ENCODE peak calls at places on chromosome 22, in five cellular contexts. J is fibroblast of lung, M is GM12878, Y is cardiac muscle cell, N is transverse colon. L is an unnamed sample.

GRCh38 chr22:24370426-24370825 is 57.0 kb upstream of the ADORA2A start:
- DNase-seq in M (no peak), N (no peak), J (peak; percentile 11), Y (no peak), L (no peak)

GRCh38 chr22:17672417-17672991 is 33.9 kb downstream of the BCL2L13 start:
- DNase-seq in J (peak; percentile 42), M (no peak), Y (no peak), N (no peak), L (no peak)

GRCh38 chr22:45262931-45263789 is 21.6 kb upstream of the UPK3A start:
- DNase-seq in N (peak; percentile 52), J (no peak), Y (no peak), M (peak; percentile 71), L (no peak)

GRCh38 chr22:25956801-25957200 is 212.5 kb upstream of the SEZ6L start:
- DNase-seq in M (no peak), Y (no peak), N (no peak), J (no peak), L (no peak)

GRCh38 chr22:23042179-23042578 is 28.1 kb upstream of the GNAZ start:
- DNase-seq in Y (no peak), N (no peak), J (no peak), M (no peak), L (no peak)

GRCh38 chr22:30453731-30454510 is 17.9 kb downstream of the SEC14L3 start:
- DNase-seq in J (peak; percentile 29), N (no peak), M (no peak), Y (peak; percentile 51), L (no peak)

GRCh38 chr22:43198936-43199335 is 12.0 kb upstream of the TTLL12 start:
- DNase-seq in Y (no peak), J (no peak), M (no peak), N (no peak), L (no peak)

GRCh38 chr22:37674951-37675929 is at the start of gene LGALS1:
- DNase-seq in J (peak; percentile 99), M (no peak), N (peak; percentile 95), Y (peak; percentile 98), L (peak; percentile 98)

GRCh38 chr22:41405588-41405987 is 23.8 kb downstream of the TEF start:
- DNase-seq in M (no peak), J (no peak), N (no peak), Y (no peak), L (no peak)

GRCh38 chr22:43901976-43902643 is 10.3 kb upstream of the PNPLA5 start:
- DNase-seq in M (no peak), J (peak; percentile 90), N (no peak), Y (no peak), L (peak; percentile 67)

GRCh38 chr22:40396882-40397281 is 26.5 kb downstream of the SGSM3 start:
- DNase-seq in N (peak; percentile 85), M (no peak), J (peak; percentile 80), Y (peak; percentile 89), L (peak; percentile 59)

GRCh38 chr22:22940961-22941605 is 53.5 kb downstream of the IGLL5 start:
- DNase-seq in Y (no peak), J (no peak), N (peak; percentile 6), M (no peak), L (no peak)

GRCh38 chr22:44519895-44520294 is 21.9 kb upstream of the RTL6 start:
- DNase-seq in M (no peak), N (no peak), Y (no peak), J (no peak), L (no peak)

GRCh38 chr22:19942071-19942885 is 660 bp upstream of the TXNRD2 start:
- DNase-seq in J (peak; percentile 75), M (no peak), Y (peak; percentile 80), N (no peak), L (no peak)

GRCh38 chr22:23903328-23903971 is 9.3 kb downstream of the MIF start:
- DNase-seq in M (no peak), J (no peak), N (no peak), Y (no peak), L (no peak)

GRCh38 chr22:45413368-45414211 is at the start of the genes RIBC2 and SMC1B:
- DNase-seq in M (peak; percentile 12), N (peak; percentile 80), Y (peak; percentile 87), J (peak; percentile 75), L (no peak)

GRCh38 chr22:16601437-16602223 is 9.0 kb upstream of the CCT8L2 start:
- DNase-seq in M (no peak), N (no peak), Y (no peak), J (no peak), L (no peak)

GRCh38 chr22:25060522-25061071 is 108.1 kb downstream of the KIAA1671 start:
- DNase-seq in J (no peak), N (no peak), M (no peak), Y (no peak), L (no peak)

GRCh38 chr22:40766956-40767355 is 52.2 kb downstream of the SLC25A17 start:
- DNase-seq in M (no peak), N (no peak), Y (no peak), J (no peak), L (no peak)

GRCh38 chr22:37745548-37746365 is 48.9 kb downstream of the TRIOBP start:
- DNase-seq in J (peak; percentile 84), N (peak; percentile 95), Y (peak; percentile 90), M (peak; percentile 37), L (peak; percentile 56)

GRCh38 chr22:42648368-42649260 is 578 bp downstream of the CYB5R3 start:
- DNase-seq in J (peak; percentile 38), M (no peak), N (peak; percentile 89), Y (peak; percentile 45), L (no peak)

GRCh38 chr22:17199131-17199731 is 20.0 kb downstream of the ADA2 start:
- DNase-seq in N (no peak), J (peak; percentile 50), Y (peak; percentile 84), M (no peak), L (no peak)

GRCh38 chr22:50700387-50701075 is 27.9 kb downstream of the SHANK3 start:
- DNase-seq in J (no peak), M (no peak), N (no peak), Y (no peak), L (no peak)

GRCh38 chr22:47259049-47259448 is 496.6 kb downstream of the TBC1D22A start:
- DNase-seq in Y (no peak), N (no peak), J (no peak), M (no peak), L (no peak)

GRCh38 chr22:47260551-47260950 is 498.1 kb downstream of the TBC1D22A start:
- DNase-seq in J (no peak), Y (no peak), M (no peak), N (no peak), L (no peak)

GRCh38 chr22:47251911-47252310 is 489.5 kb downstream of the TBC1D22A start:
- DNase-seq in Y (no peak), J (no peak), N (no peak), M (no peak), L (no peak)

GRCh38 chr22:47259990-47260389 is 497.5 kb downstream of the TBC1D22A start:
- DNase-seq in N (no peak), M (no peak), J (peak; percentile 9), Y (no peak), L (no peak)

GRCh38 chr22:47257566-47257965 is 495.1 kb downstream of the TBC1D22A start:
- DNase-seq in N (no peak), Y (no peak), M (no peak), J (no peak), L (no peak)
- H3K9me3 ChIP-seq in N (no peaks in the 10 kb centered on the region), Y (peaks cover 3% of the 10 kb centered on the region), M (no peaks in the 10 kb centered on the region), J (peaks cover 2% of the 10 kb centered on the region), L (no peaks in the 10 kb centered on the region)

GRCh38 chr22:49191506-49191980 is 636.1 kb downstream of the BRD1 start:
- DNase-seq in M (no peak), N (no peak), Y (no peak), J (no peak), L (no peak)
- H3K9me3 ChIP-seq in M (no peaks in the 10 kb centered on the region), N (no peaks in the 10 kb centered on the region), Y (no peaks in the 10 kb centered on the region), J (no peaks in the 10 kb centered on the region), L (peaks cover 91% of the 10 kb centered on the region)

DNA sequence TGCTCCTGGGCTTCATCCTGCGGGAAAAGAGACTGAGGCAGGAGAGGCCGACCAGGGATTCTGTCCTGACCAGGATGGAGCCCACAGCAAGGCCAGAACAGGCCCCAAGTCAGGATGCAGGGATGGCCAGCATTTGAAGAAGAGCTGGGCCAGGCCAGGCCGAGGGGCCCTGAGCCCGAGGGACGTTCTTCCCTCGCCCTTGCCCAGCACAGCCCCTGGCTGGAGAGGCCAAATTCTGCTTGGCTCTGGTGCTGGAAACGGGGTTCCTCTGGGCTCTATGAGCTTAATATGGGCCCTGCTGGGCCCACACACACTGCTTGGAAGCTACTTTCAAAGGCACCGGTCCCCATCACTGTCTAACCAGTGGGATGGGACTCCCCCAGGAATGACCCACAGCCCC is 7.6 kb downstream of the APOBEC3G start:
- DNase-seq in J (no peak), N (no peak), M (no peak), Y (no peak), L (no peak)
- H3K9me3 ChIP-seq in J (no peaks in the 10 kb centered on the region), N (no peaks in the 10 kb centered on the region), M (no peaks in the 10 kb centered on the region), Y (no peaks in the 10 kb centered on the region), L (no peaks in the 10 kb centered on the region)

DNA sequence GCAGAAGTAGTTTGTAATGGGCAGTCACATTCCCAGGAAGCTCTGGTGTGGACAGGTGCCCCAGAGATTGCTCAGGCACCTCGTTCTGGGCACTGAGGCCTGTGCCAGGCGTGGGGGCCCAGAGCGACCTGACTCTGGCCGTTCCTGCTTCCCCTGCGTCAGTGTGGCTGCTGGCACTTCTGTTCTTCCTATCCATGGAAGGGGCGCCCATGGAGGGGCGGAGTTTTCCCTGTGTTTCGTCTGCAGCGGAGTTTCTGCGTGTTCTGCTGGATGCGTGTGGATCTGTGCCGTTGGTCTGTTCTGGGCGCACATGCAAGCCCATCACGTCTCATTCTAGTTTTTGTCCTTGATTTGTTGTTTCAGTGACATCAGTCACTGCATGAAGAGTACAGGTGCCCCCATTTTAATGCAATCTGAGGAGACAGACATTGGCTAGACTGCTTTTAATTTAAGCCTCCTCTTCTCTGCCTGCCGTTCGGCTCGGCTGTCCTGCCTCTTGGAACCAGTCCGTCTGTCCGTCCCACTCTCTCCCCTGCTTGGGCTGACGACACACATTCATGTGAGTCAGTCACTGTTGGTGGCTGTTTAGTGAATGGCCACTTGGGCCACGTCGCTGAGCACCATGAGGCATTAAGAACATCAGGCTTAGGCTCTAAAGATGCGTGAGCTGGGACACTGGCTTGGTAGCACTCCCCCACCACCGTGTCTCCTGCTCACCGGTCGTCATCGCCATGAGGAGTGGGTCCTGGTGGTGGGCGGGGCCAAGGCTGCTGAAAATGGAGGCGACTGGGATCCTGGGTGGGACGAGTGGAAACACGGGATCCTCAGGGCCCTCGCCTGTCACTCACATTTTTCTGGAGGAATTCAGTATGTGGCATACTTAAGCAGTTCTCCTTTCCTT is 255.8 kb downstream of the TBC1D22A start:
- DNase-seq in N (peak; percentile 1), M (no peak), Y (no peak), J (no peak), L (no peak)
- H3K9me3 ChIP-seq in N (no peaks in the 10 kb centered on the region), M (peaks cover 25% of the 10 kb centered on the region), Y (no peaks in the 10 kb centered on the region), J (no peaks in the 10 kb centered on the region), L (no peaks in the 10 kb centered on the region)

DNA sequence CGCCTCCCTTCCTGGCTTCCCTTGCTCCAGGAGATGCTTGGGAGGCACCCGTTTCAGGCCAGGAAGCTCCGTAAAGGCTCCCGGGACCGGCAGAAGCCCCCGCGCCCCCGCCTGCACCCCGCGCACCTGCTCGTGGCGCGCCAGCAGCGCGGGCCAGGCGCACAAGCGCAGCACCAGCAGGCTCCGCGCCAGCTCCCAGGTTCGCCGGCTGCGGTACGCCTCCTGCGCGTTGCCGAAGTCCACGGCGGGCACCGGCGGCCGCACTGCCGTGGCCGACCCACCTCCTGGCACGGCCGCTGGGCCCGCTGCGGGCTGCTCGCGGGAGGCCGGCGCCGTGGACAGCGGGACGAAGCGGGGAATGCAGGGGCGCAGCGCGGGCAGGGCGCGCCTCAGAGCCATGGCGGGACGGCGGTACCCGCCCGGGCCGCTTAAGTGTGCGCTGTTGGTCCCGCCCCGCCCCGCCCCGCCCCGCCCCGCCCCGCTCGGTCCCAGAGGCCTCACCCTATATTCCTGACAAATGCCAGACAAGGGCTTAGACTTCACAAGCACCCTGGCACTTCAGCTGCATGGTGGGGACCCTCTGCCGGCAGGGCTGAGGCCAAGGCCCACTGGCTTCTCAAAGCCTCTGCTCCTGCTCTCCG is at the start of gene PRODH:
- DNase-seq in M (no peak), N (no peak), J (no peak), Y (no peak), L (no peak)
- H3K9me3 ChIP-seq in M (no peaks in the 10 kb centered on the region), N (no peaks in the 10 kb centered on the region), J (no peaks in the 10 kb centered on the region), Y (no peaks in the 10 kb centered on the region), L (no peaks in the 10 kb centered on the region)

L was measured in AG04450.